ENCODE peak calls at places on chromosomes 4 and X, in six cellular contexts. C is AG10803, G is activated B cell treated with CpG ODN at 0.5 μM for 24 hours, K is foreskin fibroblast, B is IMR-90, W is body of pancreas. P is an unnamed sample.
A peak's percentile ranks its signal among the peaks of the same experiment; 100 is the strongest.

GRCh38 chrX:118974088-118974907 is at the start of gene LONRF3:
- DNase-seq in G (peak; percentile 41), C (peak; percentile 29), W (peak; percentile 79), B (peak; percentile 3), K (peak; percentile 66), P (peak; percentile 50)

GRCh38 chr4:94507708-94508107 is 56.0 kb downstream of the PDLIM5 start:
- DNase-seq in K (peak; percentile 94), B (peak; percentile 93), G (no peak), C (peak; percentile 94), W (peak; percentile 60), P (no peak)

GRCh38 chr4:38983756-38984647 is 48.2 kb downstream of the TMEM156 start:
- DNase-seq in G (no peak), W (no peak), K (peak; percentile 34), B (peak; percentile 56), C (peak; percentile 66), P (no peak)

GRCh38 chr4:90039122-90039521 is 88.1 kb upstream of the CCSER1 start:
- DNase-seq in C (no peak), W (no peak), B (no peak), K (no peak), G (no peak), P (no peak)

GRCh38 chr4:100299019-100299418 is 108.8 kb upstream of the DDIT4L start:
- DNase-seq in W (peak; percentile 29), K (peak; percentile 93), G (no peak), C (peak; percentile 99), B (peak; percentile 96), P (no peak)

GRCh38 chrX:7117587-7117986 is 29.9 kb upstream of the STS start:
- DNase-seq in B (no peak), W (no peak), K (no peak), C (no peak), G (no peak), P (no peak)

GRCh38 chr4:101400096-101400495 is 52.8 kb upstream of the PPP3CA start:
- DNase-seq in B (peak; percentile 78), C (no peak), G (no peak), K (peak; percentile 53), W (no peak), P (no peak)

GRCh38 chr4:101954975-101955678 is 164.6 kb downstream of the BANK1 start:
- DNase-seq in K (no peak), C (no peak), W (peak; percentile 2), G (no peak), B (no peak), P (no peak)

GRCh38 chr4:177485528-177485927 is 43.3 kb upstream of the AGA start:
- DNase-seq in B (peak; percentile 98), K (peak; percentile 81), G (no peak), W (no peak), C (peak; percentile 22), P (no peak)

GRCh38 chr4:101865501-101866062 is 75.1 kb downstream of the BANK1 start:
- DNase-seq in G (no peak), W (no peak), B (peak; percentile 57), C (peak; percentile 61), K (peak; percentile 24), P (no peak)

GRCh38 chr4:71011451-71011850 is 18.0 kb downstream of the DCK start:
- DNase-seq in W (no peak), B (no peak), C (no peak), K (no peak), G (no peak), P (no peak)

GRCh38 chr4:74931386-74931785 is 1.5 kb upstream of the PARM1 start:
- DNase-seq in C (no peak), W (no peak), K (no peak), B (no peak), G (no peak), P (no peak)

GRCh38 chrX:13506574-13506973 is 62.8 kb upstream of the EGFL6 start:
- DNase-seq in G (peak; percentile 15), W (peak; percentile 25), K (peak; percentile 70), C (peak; percentile 48), B (peak; percentile 61), P (peak; percentile 62)

GRCh38 chr4:174669278-174669677 is 147.0 kb upstream of the HPGD start:
- DNase-seq in C (peak; percentile 90), G (no peak), W (no peak), K (peak; percentile 59), B (peak; percentile 50), P (no peak)

GRCh38 chrX:151982217-151982616 is 7.7 kb upstream of the GABRE start:
- DNase-seq in W (peak; percentile 8), B (peak; percentile 36), K (peak; percentile 71), C (peak; percentile 85), G (no peak), P (no peak)

GRCh38 chr4:77202491-77202890 is 45.5 kb downstream of the CCNG2 start:
- DNase-seq in W (no peak), C (no peak), G (no peak), B (no peak), K (no peak), P (no peak)

GRCh38 chrX:53281321-53281822 is at the start of gene IQSEC2:
- DNase-seq in K (peak; percentile 91), C (peak; percentile 75), B (peak; percentile 77), W (peak; percentile 80), G (no peak), P (no peak)

GRCh38 chr4:13705521-13706035 is 78.1 kb upstream of the BOD1L1 start:
- DNase-seq in B (no peak), K (peak; percentile 43), C (no peak), G (no peak), W (peak; percentile 66), P (no peak)

GRCh38 chr4:7526929-7527535 is 92.3 kb upstream of the PSAPL1 start:
- DNase-seq in K (no peak), C (no peak), G (no peak), W (no peak), B (no peak), P (no peak)

GRCh38 chr4:10106421-10107039 is 10.1 kb downstream of the WDR1 start:
- DNase-seq in G (no peak), W (peak; percentile 68), C (peak; percentile 95), K (peak; percentile 98), B (peak; percentile 97), P (no peak)

GRCh38 chrX:106300239-106300638 is 132.1 kb downstream of the PWWP3B start:
- DNase-seq in B (no peak), G (no peak), K (peak; percentile 1), W (no peak), C (no peak), P (no peak)

GRCh38 chr4:27684501-27685077 is 823.9 kb downstream of the STIM2 start:
- DNase-seq in W (peak; percentile 65), B (peak; percentile 42), K (peak; percentile 13), G (no peak), C (peak; percentile 21), P (peak; percentile 10)

DNA sequence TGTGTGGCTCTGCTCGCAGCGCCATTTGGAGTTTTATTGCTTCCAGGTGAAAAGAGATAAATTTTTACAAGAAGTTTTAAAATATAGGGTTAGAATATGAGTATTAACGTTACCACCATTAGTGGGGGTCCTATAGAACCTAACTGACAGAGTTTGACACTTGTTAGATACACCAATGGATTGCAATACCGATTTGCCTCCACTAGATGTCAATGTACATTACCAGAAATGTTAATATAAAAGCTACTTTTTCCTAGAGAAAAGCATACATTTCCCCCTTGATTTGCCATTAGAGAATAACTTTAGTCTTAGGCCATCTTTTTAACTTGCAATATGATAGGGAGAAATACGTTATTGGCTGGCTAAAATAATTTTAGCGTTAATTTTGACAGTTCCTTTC is 108.4 kb downstream of the LINC00632 start:
- DNase-seq in K (peak; percentile 16), W (no peak), C (peak; percentile 24), G (no peak), B (peak; percentile 41), P (peak; percentile 24)
- TF ChIP-seq CTCF in K (peak; percentile 39), W (peak; percentile 49), C (peak; percentile 68), G (no peak), B (peak; percentile 57), P (peak; percentile 54)

GRCh38 chr4:139585468-139585867 is 29.4 kb upstream of the SETD7 start:
- DNase-seq in K (no peak), G (no peak), W (no peak), C (no peak), B (no peak), P (no peak)

GRCh38 chr4:139584019-139584418 is 28.0 kb upstream of the SETD7 start:
- DNase-seq in B (no peak), K (peak; percentile 27), C (no peak), G (no peak), W (no peak), P (no peak)

GRCh38 chr4:139584784-139585183 is 28.8 kb upstream of the SETD7 start:
- DNase-seq in G (no peak), K (peak; percentile 19), W (no peak), C (no peak), B (no peak), P (no peak)

GRCh38 chr4:139581096-139581495 is 25.1 kb upstream of the SETD7 start:
- DNase-seq in W (no peak), K (no peak), B (no peak), G (no peak), C (no peak), P (no peak)

GRCh38 chr4:139582044-139582443 is 26.0 kb upstream of the SETD7 start:
- DNase-seq in G (no peak), W (no peak), B (peak; percentile 61), K (peak; percentile 25), C (no peak), P (no peak)
- TF ChIP-seq CTCF in G (no peak), W (no peak), B (peak; percentile 39), K (no peak), C (no peak), P (no peak)

DNA sequence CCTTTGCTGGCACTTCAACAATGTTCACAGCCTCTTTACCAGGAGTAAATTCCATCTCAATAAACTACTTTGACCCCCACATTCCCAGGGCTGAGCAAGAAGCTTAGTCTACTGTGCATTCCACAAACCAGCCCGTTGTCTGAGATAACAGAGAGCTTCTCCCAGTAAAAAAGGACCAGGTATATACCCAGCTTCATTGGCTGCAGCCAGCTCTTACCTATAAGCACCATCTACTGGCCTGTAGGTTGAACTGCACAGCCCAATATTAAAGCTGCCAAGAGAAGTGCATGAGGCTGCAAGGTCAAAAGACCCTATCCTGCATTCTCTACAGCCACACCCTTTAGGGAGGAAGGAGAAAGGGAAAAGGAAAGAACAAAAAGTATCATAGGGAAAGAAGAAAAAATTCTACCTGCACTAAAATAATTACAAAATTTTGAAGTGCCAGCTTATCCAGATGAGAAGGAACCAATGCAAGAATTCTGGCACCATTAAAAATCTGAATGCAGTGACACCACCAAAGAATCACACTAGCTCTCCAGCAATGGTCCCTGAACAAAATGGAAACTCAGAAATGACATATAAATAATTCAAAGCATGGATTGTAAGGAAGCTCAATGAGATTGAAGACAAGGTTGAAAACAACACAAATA is 45.7 kb upstream of the INTU start:
- DNase-seq in B (peak; percentile 39), G (no peak), K (peak; percentile 57), C (peak; percentile 23), W (peak; percentile 20), P (peak; percentile 36)
- TF ChIP-seq CTCF in B (peak; percentile 54), G (no peak), K (peak; percentile 79), C (peak; percentile 70), W (peak; percentile 36), P (peak; percentile 76)

GRCh38 chrX:39704590-39704989 is 393.2 kb downstream of the BCOR start:
- DNase-seq in B (no peak), C (no peak), K (no peak), W (no peak), G (no peak), P (no peak)

GRCh38 chrX:39703307-39703706 is 394.5 kb downstream of the BCOR start:
- DNase-seq in G (no peak), K (no peak), C (no peak), B (no peak), W (no peak), P (no peak)

GRCh38 chrX:39709364-39709763 is 388.4 kb downstream of the BCOR start:
- DNase-seq in B (no peak), K (no peak), G (no peak), W (no peak), C (no peak), P (no peak)

GRCh38 chrX:39705299-39705698 is 392.5 kb downstream of the BCOR start:
- DNase-seq in B (peak; percentile 88), K (peak; percentile 90), C (peak; percentile 87), W (peak; percentile 71), G (no peak), P (no peak)
- TF ChIP-seq CTCF in B (peak; percentile 55), K (peak; percentile 48), C (peak; percentile 64), W (peak; percentile 56), G (no peak), P (no peak)

P was measured in GM13977.